ENCODE peak calls at places on chromosomes 1 and 21, in five cellular contexts. R is A549, Y is suprapubic skin, W is tibial nerve, G is heart right ventricle. H is an unnamed sample.
A peak's percentile ranks its signal among the peaks of the same experiment; 100 is the strongest.

GRCh38 chr1:37486680-37487618 is 12.6 kb downstream of the ZC3H12A start:
- DNase-seq in W (peak; percentile 85), R (peak; percentile 69), G (peak; percentile 74), Y (peak; percentile 92), H (peak; percentile 41)

GRCh38 chr1:45879885-45880598 is 76.6 kb downstream of the MAST2 start:
- DNase-seq in W (no peak), G (no peak), R (no peak), Y (no peak), H (no peak)

GRCh38 chr21:42763578-42764442 is 110.4 kb downstream of the PDE9A start:
- DNase-seq in R (no peak), Y (no peak), G (no peak), W (no peak), H (no peak)

GRCh38 chr1:170823120-170823519 is 112.2 kb upstream of the MROH9 start:
- DNase-seq in W (no peak), G (no peak), R (no peak), Y (no peak), H (no peak)

GRCh38 chr1:164707868-164708331 is 148.9 kb downstream of the PBX1 start:
- DNase-seq in R (peak; percentile 8), Y (no peak), W (no peak), G (no peak), H (no peak)

GRCh38 chr1:30414086-30414850 is 309.1 kb downstream of the MATN1 start:
- DNase-seq in G (no peak), W (peak; percentile 2), R (no peak), Y (peak; percentile 70), H (no peak)

GRCh38 chr1:161440312-161440894 is 64.9 kb upstream of the FCGR2A start:
- DNase-seq in R (peak; percentile 78), Y (no peak), W (no peak), G (peak; percentile 42), H (no peak)

GRCh38 chr1:205977348-205978014 is 25.7 kb downstream of the RAB7B start:
- DNase-seq in R (peak; percentile 70), W (peak; percentile 49), G (peak; percentile 71), Y (no peak), H (peak; percentile 44)

GRCh38 chr1:46401964-46402626 is 8.0 kb downstream of the FAAH start:
- DNase-seq in W (peak; percentile 75), Y (no peak), G (peak; percentile 44), R (no peak), H (peak; percentile 79)

GRCh38 chr1:248894837-248895236 is 11.2 kb upstream of the PGBD2 start:
- DNase-seq in G (no peak), R (no peak), Y (no peak), W (no peak), H (no peak)

GRCh38 chr21:35587841-35588390 is 472.4 kb downstream of the SETD4 start:
- DNase-seq in Y (no peak), R (no peak), W (no peak), G (no peak), H (no peak)

DNA sequence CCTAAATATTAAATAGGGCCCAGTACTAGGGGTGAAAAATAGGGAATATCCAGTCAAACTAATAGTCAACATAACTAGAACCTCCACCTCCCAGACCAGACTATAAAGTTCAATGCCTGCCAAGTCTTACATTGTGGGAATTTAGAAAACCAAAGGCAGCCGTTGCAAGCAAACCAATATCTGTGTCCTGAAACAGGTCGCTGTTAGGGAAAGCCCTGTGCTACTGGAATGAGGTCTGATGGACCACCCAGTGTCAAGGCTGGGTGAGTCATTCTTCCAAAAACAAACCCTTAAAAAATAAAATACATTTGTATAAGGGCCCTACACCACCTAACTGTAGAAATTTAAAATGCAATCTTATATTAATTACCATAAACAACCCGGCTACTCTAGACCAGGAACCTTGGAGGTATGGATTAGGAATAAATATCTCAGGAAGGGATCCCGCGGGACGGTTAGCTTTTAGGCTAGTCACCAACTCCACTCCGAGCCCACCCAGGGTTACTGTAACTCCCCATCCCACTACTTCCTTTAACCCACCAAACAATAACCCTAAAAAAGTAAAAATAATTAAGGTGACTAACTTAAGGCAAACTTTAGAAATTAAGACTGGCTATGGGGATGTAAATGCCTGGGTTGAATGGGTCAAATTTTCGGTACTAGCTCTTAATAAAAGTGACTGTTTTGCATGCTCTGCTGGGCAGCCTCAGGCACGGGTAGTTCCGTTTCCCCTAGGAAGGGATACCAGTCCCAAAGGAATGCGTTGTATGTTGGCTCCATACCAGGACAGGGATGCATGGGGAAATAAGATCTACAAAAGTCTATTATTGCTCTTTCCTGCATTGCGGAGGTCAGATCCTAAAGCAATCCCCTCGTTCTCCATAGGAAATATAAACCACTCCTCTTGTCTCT is 65.4 kb upstream of the TLR5 start:
- DNase-seq in W (no peak), Y (no peak), G (no peak), R (no peak), H (no peak)
- H3K27ac ChIP-seq in W (no peak overlapping the region), Y (no peak overlapping the region), G (peak overlapping the region; percentile 15), R (no peak overlapping the region), H (no peak overlapping the region)

DNA sequence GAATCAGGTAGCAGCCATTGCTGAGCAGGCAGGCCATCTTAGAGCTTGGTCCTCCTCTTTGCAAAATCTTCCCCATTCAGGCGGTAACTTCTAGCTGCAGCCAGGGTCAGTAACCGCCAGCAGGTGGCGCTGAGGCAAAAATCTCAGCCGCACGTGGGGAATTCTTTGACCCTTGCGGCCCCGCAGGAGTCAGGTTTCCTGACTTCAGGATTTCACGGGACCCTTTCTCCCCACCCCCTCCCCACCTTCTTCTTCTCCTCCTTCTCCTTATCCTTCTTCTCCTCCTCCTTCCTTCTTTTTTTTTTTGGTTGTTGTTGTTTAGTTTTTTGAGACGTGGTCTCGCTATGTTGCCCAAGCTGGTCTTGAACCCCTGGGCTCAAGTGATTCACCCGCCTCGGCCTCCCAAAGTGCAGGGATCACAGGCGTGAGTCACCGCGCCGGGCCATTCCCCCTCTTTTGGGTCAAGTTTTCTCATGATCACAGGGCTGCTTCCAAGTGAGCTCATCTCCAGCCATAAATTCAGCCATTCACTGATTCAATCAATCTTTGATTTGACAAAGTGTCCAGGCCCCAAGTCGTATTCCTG is 33.4 kb upstream of the TENT5B start:
- DNase-seq in W (peak; percentile 61), G (peak; percentile 65), Y (no peak), R (peak; percentile 66), H (no peak)
- H3K27ac ChIP-seq in W (peak overlapping the region; percentile 53), G (peak overlapping the region; percentile 12), Y (no peak overlapping the region), R (no peak overlapping the region), H (no peak overlapping the region)

GRCh38 chr1:7516892-7517291 is 254.2 kb upstream of the VAMP3 start:
- DNase-seq in R (no peak), W (no peak), Y (no peak), G (no peak), H (no peak)

GRCh38 chr1:7519181-7519860 is 251.8 kb upstream of the VAMP3 start:
- DNase-seq in W (no peak), R (no peak), Y (no peak), G (no peak), H (no peak)

GRCh38 chr1:7519861-7520408 is 251.2 kb upstream of the VAMP3 start:
- DNase-seq in Y (no peak), W (no peak), G (no peak), R (no peak), H (no peak)

GRCh38 chr1:7517611-7518330 is 253.3 kb upstream of the VAMP3 start:
- DNase-seq in R (no peak), Y (no peak), W (no peak), G (peak; percentile 43), H (no peak)

DNA sequence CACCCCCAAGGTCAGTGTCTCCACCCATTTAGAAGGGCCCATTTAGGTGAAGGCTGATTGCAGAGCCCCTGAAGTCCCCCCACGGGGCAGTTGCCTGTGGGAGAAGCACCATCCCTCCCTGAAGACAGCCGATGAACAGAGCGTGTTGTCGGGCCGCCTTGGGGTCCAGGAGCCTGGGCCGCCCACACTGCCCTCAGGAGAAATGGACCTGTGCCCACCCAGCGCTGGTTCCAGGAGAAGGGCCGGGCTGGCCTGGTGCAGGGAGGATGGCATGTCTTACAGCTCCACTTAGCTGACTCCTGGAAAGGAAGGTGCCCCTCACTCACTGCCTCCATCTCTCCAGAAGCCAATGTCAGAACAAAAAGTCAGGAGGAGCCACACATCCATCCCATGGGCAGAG is 252.7 kb upstream of the VAMP3 start:
- DNase-seq in W (no peak), Y (no peak), R (no peak), G (no peak), H (no peak)
- H3K27ac ChIP-seq in W (no peak overlapping the region), Y (no peak overlapping the region), R (no peak overlapping the region), G (peak overlapping the region; percentile 71), H (no peak overlapping the region)

GRCh38 chr1:155856257-155856974 is 598 bp downstream of the GON4L start:
- DNase-seq in W (no peak), G (no peak), Y (no peak), R (no peak), H (no peak)
- H3K27ac ChIP-seq in W (peak overlapping the region; percentile 85), G (peak overlapping the region; percentile 87), Y (peak overlapping the region; percentile 81), R (peak overlapping the region; percentile 81), H (peak overlapping the region; percentile 91)

DNA sequence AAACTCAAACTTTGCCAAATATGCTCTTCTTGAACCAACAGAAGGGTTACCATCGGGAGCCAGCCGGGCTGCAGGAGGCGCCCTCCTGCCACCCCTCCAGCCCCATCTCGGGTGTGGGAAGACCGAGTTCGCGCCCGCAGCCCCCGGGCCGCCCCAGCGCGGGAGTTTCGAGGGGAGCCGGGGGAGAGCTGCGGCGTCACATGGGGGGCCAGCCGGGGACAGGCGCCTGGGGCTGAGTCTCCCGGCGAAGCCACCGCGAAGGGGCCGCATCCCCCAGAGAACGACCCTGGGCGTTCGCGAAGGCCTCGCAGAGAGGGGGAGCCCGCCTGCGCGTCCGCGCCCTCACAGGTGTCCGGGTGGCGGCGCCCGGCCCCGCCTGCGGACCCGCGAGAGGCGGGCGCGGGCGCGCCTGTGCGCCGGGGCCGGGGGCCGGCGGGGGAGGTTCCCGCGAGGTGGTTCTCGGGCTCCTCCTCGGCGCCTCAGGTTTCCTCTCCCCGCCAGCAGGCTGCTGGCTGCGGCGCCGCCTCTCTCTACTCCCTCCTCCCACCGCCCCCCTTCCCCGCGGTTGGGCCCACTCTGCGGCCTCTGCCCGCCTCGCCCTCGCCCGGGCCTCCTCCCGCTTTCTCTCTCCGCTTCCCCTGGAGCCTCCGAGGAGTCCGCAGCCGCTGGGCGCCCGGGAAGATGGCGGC is at the start of gene RAVER2:
- DNase-seq in G (peak; percentile 79), W (peak; percentile 14), Y (peak; percentile 83), R (peak; percentile 46), H (no peak)
- H3K27ac ChIP-seq in G (peak within 1 kb of the TSS; percentile 79), W (peak within 1 kb of the TSS; percentile 79), Y (peak within 1 kb of the TSS; percentile 85), R (peak within 1 kb of the TSS; percentile 93), H (peak within 1 kb of the TSS; percentile 70)

GRCh38 chr1:100414693-100415092 is 62.4 kb downstream of the CDC14A start:
- DNase-seq in Y (no peak), G (no peak), R (no peak), W (no peak), H (no peak)

GRCh38 chr1:100415217-100415778 is 63.0 kb downstream of the CDC14A start:
- DNase-seq in W (no peak), G (no peak), R (no peak), Y (no peak), H (no peak)

GRCh38 chr1:100412980-100413379 is 60.7 kb downstream of the CDC14A start:
- DNase-seq in W (no peak), G (no peak), R (no peak), Y (no peak), H (no peak)

GRCh38 chr1:100411019-100411418 is 58.7 kb downstream of the CDC14A start:
- DNase-seq in G (no peak), R (no peak), W (no peak), Y (no peak), H (no peak)

DNA sequence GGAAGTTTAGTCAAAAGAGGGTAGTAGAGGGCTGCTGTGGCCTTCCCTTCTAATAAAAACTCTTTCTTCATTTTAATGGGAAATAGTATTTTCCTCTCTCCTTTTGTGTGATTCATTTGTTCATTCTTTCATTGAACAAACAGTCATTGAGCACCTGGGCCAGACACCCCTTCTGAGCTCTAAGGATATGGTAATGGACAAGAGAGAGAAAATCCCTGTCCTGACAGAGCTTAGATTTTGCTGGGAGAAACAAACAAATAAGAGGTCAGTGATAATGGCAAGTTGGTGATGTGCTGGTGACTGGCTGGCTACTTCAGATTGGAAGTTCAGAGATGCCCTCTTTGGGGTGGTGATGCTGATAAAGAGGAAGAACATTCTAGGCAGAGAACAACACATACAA is 59.3 kb downstream of the CDC14A start:
- DNase-seq in Y (no peak), G (no peak), R (no peak), W (no peak), H (no peak)
- H3K27ac ChIP-seq in Y (no peak overlapping the region), G (no peak overlapping the region), R (no peak overlapping the region), W (no peak overlapping the region), H (no peak overlapping the region)